ENCODE peak calls at places on chromosomes 4 and X, in seven cellular contexts. A, R, O, B, V, S and Z are unnamed samples.
A peak's percentile ranks its signal among the peaks of the same experiment; 100 is the strongest.

GRCh38 chr4:102552781-102553180 is 51.6 kb downstream of the NFKB1 start:
- DNase-seq in A (no peak), R (no peak), O (no peak), B (no peak), V (no peak), S (no peak), Z (no peak)

GRCh38 chr4:110005461-110006056 is 92.9 kb downstream of the EGF start:
- DNase-seq in A (no peak), R (no peak), O (peak; percentile 82), B (no peak), V (peak; percentile 55), S (no peak), Z (peak; percentile 80)

GRCh38 chrX:53440631-53441517 is 6.7 kb upstream of the HSD17B10 start:
- DNase-seq in A (peak; percentile 3), R (peak; percentile 83), O (peak; percentile 61), B (peak; percentile 19), V (peak; percentile 37), S (peak; percentile 57), Z (peak; percentile 67)

GRCh38 chrX:7252013-7252610 is 104.2 kb upstream of the PUDP start:
- DNase-seq in A (no peak), R (peak; percentile 85), O (peak; percentile 69), B (no peak), V (no peak), S (no peak), Z (peak; percentile 43)

GRCh38 chr4:156968479-156968984 is 3.1 kb downstream of the PDGFC start:
- DNase-seq in A (peak; percentile 73), R (peak; percentile 65), O (peak; percentile 79), B (no peak), V (peak; percentile 25), S (peak; percentile 19), Z (peak; percentile 66)

GRCh38 chr4:156346959-156347385 is 393.3 kb upstream of the CTSO start:
- DNase-seq in A (no peak), R (no peak), O (no peak), B (no peak), V (no peak), S (no peak), Z (no peak)

GRCh38 chr4:101977096-101977495 is 186.6 kb downstream of the BANK1 start:
- DNase-seq in A (no peak), R (peak; percentile 44), O (peak; percentile 99), B (no peak), V (peak; percentile 14), S (no peak), Z (no peak)

GRCh38 chr4:14877246-14878220 is 124.7 kb upstream of the CPEB2 start:
- DNase-seq in A (no peak), R (peak; percentile 61), O (peak; percentile 43), B (no peak), V (no peak), S (no peak), Z (no peak)

GRCh38 chrX:10156199-10157031 is at the start of gene CLCN4:
- DNase-seq in A (peak; percentile 55), R (peak; percentile 80), O (no peak), B (no peak), V (peak; percentile 59), S (peak; percentile 67), Z (peak; percentile 12)

GRCh38 chr4:155759372-155760252 is 791 bp downstream of the GUCY1B1 start:
- DNase-seq in A (peak; percentile 92), R (peak; percentile 43), O (no peak), B (peak; percentile 27), V (peak; percentile 5), S (peak; percentile 50), Z (no peak)

GRCh38 chr4:62194342-62194741 is 994.2 kb downstream of the ADGRL3 start:
- DNase-seq in A (no peak), R (no peak), O (peak; percentile 7), B (no peak), V (no peak), S (no peak), Z (no peak)

GRCh38 chr4:123234966-123235365 is 161.6 kb upstream of the SPRY1 start:
- DNase-seq in A (no peak), R (no peak), O (no peak), B (no peak), V (no peak), S (no peak), Z (no peak)